ENCODE peak calls at places on chromosome 20, in seven cellular contexts. G is Panc1, J is HCT116, S is H1, Q is K562, V is HepG2, E is GM12878. C is an unnamed sample.

GRCh38 chr20:40265872-40266533 is 423.0 kb downstream of the MAFB start:
- DNase-seq in G (no peak), J (no peak), S (no peak), Q (no peak), V (peak), E (no peak), C (peak)

GRCh38 chr20:64041781-64042771 is 6.1 kb downstream of the C20orf204 start:
- DNase-seq in G (no peak), J (no peak), S (no peak), Q (peak), V (no peak), E (no peak), C (no peak)

GRCh38 chr20:8875586-8875985 is 193.3 kb upstream of the PLCB4 start:
- DNase-seq in G (no peak), J (no peak), S (no peak), Q (no peak), V (no peak), E (no peak), C (no peak)

GRCh38 chr20:8874437-8874836 is 194.4 kb upstream of the PLCB4 start:
- DNase-seq in G (no peak), J (no peak), S (no peak), Q (no peak), V (no peak), E (no peak), C (no peak)

GRCh38 chr20:24802286-24802820 is 146.7 kb upstream of the CST7 start:
- DNase-seq in G (no peak), J (no peak), S (no peak), Q (no peak), V (no peak), E (no peak), C (no peak)

GRCh38 chr20:6735913-6736845 is 31.3 kb upstream of the BMP2 start:
- DNase-seq in G (no peak), J (no peak), S (no peak), Q (no peak), V (no peak), E (no peak), C (no peak)

GRCh38 chr20:35604444-35604750 is 11.2 kb upstream of the SPAG4 start:
- DNase-seq in G (no peak), J (no peak), S (no peak), Q (peak), V (peak), E (no peak), C (peak)

GRCh38 chr20:9966966-9967365 is 67.8 kb upstream of the ANKEF1 start:
- DNase-seq in G (no peak), J (no peak), S (no peak), Q (no peak), V (peak), E (no peak), C (peak)

GRCh38 chr20:16337707-16338106 is 235.5 kb downstream of the KIF16B start:
- DNase-seq in G (no peak), J (no peak), S (no peak), Q (no peak), V (no peak), E (no peak), C (no peak)

GRCh38 chr20:5401277-5401676 is 84.5 kb upstream of the PROKR2 start:
- DNase-seq in G (no peak), J (no peak), S (no peak), Q (no peak), V (no peak), E (no peak), C (peak)

GRCh38 chr20:19850190-19850533 is 92.1 kb downstream of the RIN2 start:
- DNase-seq in G (no peak), J (no peak), S (no peak), Q (no peak), V (no peak), E (no peak), C (peak)

GRCh38 chr20:61682114-61682997 is 383.3 kb downstream of the TAF4 start:
- DNase-seq in G (no peak), J (no peak), S (no peak), Q (no peak), V (no peak), E (no peak), C (no peak)

GRCh38 chr20:23782366-23782983 is 31.7 kb upstream of the CST1 start:
- DNase-seq in G (no peak), J (no peak), S (no peak), Q (peak), V (no peak), E (no peak), C (peak)

GRCh38 chr20:61422636-61423425 is 170.8 kb downstream of the CDH4 start:
- DNase-seq in G (no peak), J (no peak), S (no peak), Q (no peak), V (no peak), E (no peak), C (no peak)

GRCh38 chr20:35791823-35792222 is 20.0 kb downstream of the PHF20 start:
- DNase-seq in G (no peak), J (no peak), S (no peak), Q (no peak), V (no peak), E (no peak), C (no peak)

GRCh38 chr20:675453-676314 is at the start of gene SCRT2:
- DNase-seq in G (no peak), J (no peak), S (no peak), Q (peak), V (peak), E (no peak), C (peak)

GRCh38 chr20:8151371-8151770 is 19.3 kb downstream of the PLCB1 start:
- DNase-seq in G (no peak), J (no peak), S (no peak), Q (no peak), V (no peak), E (no peak), C (no peak)

GRCh38 chr20:64057628-64058498 is 5.1 kb upstream of the TCEA2 start:
- DNase-seq in G (no peak), J (no peak), S (no peak), Q (peak), V (peak), E (no peak), C (peak)

GRCh38 chr20:20204326-20204725 is 152.0 kb downstream of the CFAP61 start:
- DNase-seq in G (no peak), J (no peak), S (no peak), Q (no peak), V (no peak), E (no peak), C (peak)

GRCh38 chr20:19976595-19977372 is 40.4 kb upstream of the NAA20 start:
- DNase-seq in G (no peak), J (peak), S (peak), Q (no peak), V (peak), E (no peak), C (no peak)

GRCh38 chr20:14219801-14220461 is 117.5 kb downstream of the FLRT3 start:
- DNase-seq in G (no peak), J (peak), S (peak), Q (no peak), V (no peak), E (no peak), C (no peak)

GRCh38 chr20:36462440-36463211 is 78.7 kb upstream of the MYL9 start:
- DNase-seq in G (no peak), J (no peak), S (no peak), Q (no peak), V (no peak), E (no peak), C (peak)

GRCh38 chr20:51500936-51501335 is 41.6 kb downstream of the NFATC2 start:
- DNase-seq in G (no peak), J (no peak), S (no peak), Q (no peak), V (no peak), E (no peak), C (no peak)

GRCh38 chr20:48648482-48649051 is 179.2 kb downstream of the PREX1 start:
- DNase-seq in G (no peak), J (no peak), S (no peak), Q (no peak), V (no peak), E (no peak), C (no peak)

GRCh38 chr20:59181936-59182335 is 18.3 kb downstream of the ZNF831 start:
- DNase-seq in G (no peak), J (no peak), S (no peak), Q (no peak), V (no peak), E (no peak), C (no peak)

GRCh38 chr20:44358776-44359175 is 3.3 kb downstream of the HNF4A start:
- DNase-seq in G (no peak), J (no peak), S (no peak), Q (peak), V (no peak), E (no peak), C (no peak)

GRCh38 chr20:33301192-33301930 is 18.3 kb downstream of the BPIFB1 start:
- DNase-seq in G (no peak), J (no peak), S (no peak), Q (no peak), V (no peak), E (no peak), C (no peak)

GRCh38 chr20:33296206-33296605 is 13.2 kb downstream of the BPIFB1 start:
- DNase-seq in G (no peak), J (no peak), S (no peak), Q (no peak), V (no peak), E (no peak), C (no peak)

GRCh38 chr20:33303595-33303994 is 20.6 kb downstream of the BPIFB1 start:
- DNase-seq in G (no peak), J (no peak), S (no peak), Q (no peak), V (no peak), E (no peak), C (no peak)

GRCh38 chr20:33299111-33299603 is 16.1 kb downstream of the BPIFB1 start:
- DNase-seq in G (peak), J (peak), S (peak), Q (peak), V (peak), E (no peak), C (peak)

GRCh38 chr20:33298391-33298790 is 15.4 kb downstream of the BPIFB1 start:
- DNase-seq in G (no peak), J (no peak), S (no peak), Q (no peak), V (no peak), E (no peak), C (no peak)
- TF ChIP-seq SIN3A in G (no peak), J (no peak), S (no peak), Q (no peak), V (no peak), E (no peak), C (no peak)

GRCh38 chr20:21608777-21609176 is 94.9 kb upstream of the NKX2-2 start:
- DNase-seq in G (no peak), J (no peak), S (no peak), Q (no peak), V (no peak), E (no peak), C (no peak)
- TF ChIP-seq SIN3A in G (no peak), J (no peak), S (no peak), Q (no peak), V (no peak), E (no peak), C (no peak)

DNA sequence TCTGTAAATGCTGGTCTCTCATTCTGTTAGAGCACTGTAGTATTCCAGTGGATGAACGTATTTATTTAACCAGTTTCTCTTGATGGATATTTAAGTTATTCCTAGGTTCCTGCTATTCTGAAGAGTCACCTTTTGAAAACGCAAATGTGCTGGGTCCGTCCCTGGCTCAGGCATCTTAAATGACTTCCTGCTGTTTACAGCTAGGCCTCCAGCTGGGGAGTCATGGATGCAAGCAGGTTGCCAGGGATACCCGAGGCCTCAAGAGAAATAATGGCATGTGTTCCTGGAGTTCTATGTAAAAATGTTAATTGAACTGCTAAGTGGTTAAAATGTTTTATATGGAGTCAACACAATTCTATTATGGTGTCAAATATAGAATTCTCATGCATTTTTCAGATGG is 61.0 kb upstream of the TGM3 start:
- DNase-seq in G (no peak), J (no peak), S (peak), Q (no peak), V (no peak), E (no peak), C (no peak)
- TF ChIP-seq SIN3A in G (no peak), J (no peak), S (no peak), Q (no peak), V (no peak), E (no peak), C (no peak)

DNA sequence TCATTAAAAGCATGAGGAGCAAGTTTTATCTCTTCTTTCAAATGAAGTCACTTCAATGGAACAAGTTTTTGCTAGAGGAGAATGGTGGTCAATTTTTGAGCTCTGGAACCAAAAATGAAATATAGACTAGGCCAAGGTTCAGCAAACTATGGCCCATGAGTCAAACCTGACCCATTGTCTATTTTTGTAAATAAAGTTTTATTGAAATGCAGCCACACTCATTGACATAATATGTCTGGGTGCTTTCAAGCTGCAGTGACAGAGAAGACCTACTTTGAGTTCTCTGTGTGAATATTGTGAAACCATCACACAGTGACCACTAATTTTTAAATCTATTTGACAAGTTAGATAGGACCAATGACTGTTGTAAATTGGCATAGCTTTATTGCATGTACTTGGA is 13.4 kb downstream of the RAE1 start:
- DNase-seq in G (no peak), J (no peak), S (no peak), Q (no peak), V (no peak), E (no peak), C (no peak)
- TF ChIP-seq SIN3A in G (no peak), J (no peak), S (no peak), Q (no peak), V (no peak), E (no peak), C (no peak)

C was measured in SK-N-SH.